ENCODE peak calls at places on chromosomes 11 and 22, in seven cellular contexts. C is H1, T is GM23248, A is hepatocyte, X is IMR-90, I is aorta, Z is HCT116. E is an unnamed sample. For H3K4me1 and H3K9me3, the result is how much of the 10 kb centered on the place peaks cover.

GRCh38 chr22:20258584-20259335 is 9.4 kb downstream of the RTN4R start:
- DNase-seq in C (no peak), T (no peak), A (no peak), X (no peak), I (no peak), Z (no peak), E (no peak)

GRCh38 chr22:37998543-37998942 is 14.2 kb upstream of the SOX10 start:
- DNase-seq in C (no peak), T (no peak), A (no peak), X (no peak), I (no peak), Z (no peak), E (no peak)

GRCh38 chr11:70036971-70037882 is 40.9 kb upstream of the ANO1 start:
- DNase-seq in C (peak), T (no peak), A (no peak), X (no peak), I (no peak), Z (no peak), E (no peak)

GRCh38 chr11:8058216-8058615 is 22.8 kb upstream of the TUB start:
- DNase-seq in C (peak), T (no peak), A (no peak), X (no peak), I (no peak), Z (no peak), E (no peak)

GRCh38 chr11:97732011-97732632 is 1288.6 kb upstream of the CNTN5 start:
- DNase-seq in C (no peak), T (no peak), A (peak), X (no peak), I (no peak), Z (no peak), E (no peak)

GRCh38 chr11:5684627-5685362 is at the start of gene TRIM5:
- DNase-seq in C (peak), T (peak), A (peak), X (peak), I (peak), Z (peak), E (peak)

GRCh38 chr11:85685131-85685819 is 720 bp downstream of the CCDC89 start:
- DNase-seq in C (no peak), T (peak), A (peak), X (peak), I (peak), Z (no peak), E (no peak)

GRCh38 chr11:47373876-47374820 is 4.2 kb downstream of the SPI1 start:
- DNase-seq in C (peak), T (peak), A (peak), X (peak), I (peak), Z (peak), E (peak)

GRCh38 chr22:50015451-50016307 is 3.1 kb upstream of the IL17REL start:
- DNase-seq in C (peak), T (no peak), A (peak), X (no peak), I (no peak), Z (no peak), E (no peak)

GRCh38 chr11:112227002-112227401 is 774 bp downstream of the PTS start:
- DNase-seq in C (no peak), T (peak), A (peak), X (peak), I (no peak), Z (no peak), E (no peak)

GRCh38 chr11:280762-281485 is 2.7 kb downstream of the NLRP6 start:
- DNase-seq in C (peak), T (peak), A (no peak), X (no peak), I (no peak), Z (no peak), E (peak)

GRCh38 chr22:20151276-20151588 is 377 bp upstream of the CCDC188 start:
- DNase-seq in C (no peak), T (no peak), A (no peak), X (no peak), I (no peak), Z (no peak), E (no peak)

GRCh38 chr22:50190182-50190951 is 4.7 kb downstream of the TRABD start:
- DNase-seq in C (peak), T (peak), A (peak), X (no peak), I (peak), Z (peak), E (peak)

GRCh38 chr11:46237248-46238077 is 40.0 kb upstream of the CREB3L1 start:
- DNase-seq in C (peak), T (peak), A (peak), X (peak), I (peak), Z (peak), E (peak)

GRCh38 chr11:72524711-72525110 is 90.4 kb upstream of the CLPB start:
- DNase-seq in C (no peak), T (peak), A (no peak), X (peak), I (no peak), Z (no peak), E (no peak)

GRCh38 chr11:113400631-113401230 is 13.2 kb downstream of the ANKK1 start:
- DNase-seq in C (no peak), T (no peak), A (no peak), X (no peak), I (no peak), Z (no peak), E (no peak)

GRCh38 chr22:45682069-45682468 is 10.4 kb downstream of the ATXN10 start:
- DNase-seq in C (no peak), T (no peak), A (no peak), X (no peak), I (no peak), Z (no peak), E (no peak)

GRCh38 chr11:15289718-15290117 is 175.0 kb downstream of the INSC start:
- DNase-seq in C (no peak), T (no peak), A (no peak), X (no peak), I (no peak), Z (no peak), E (no peak)

GRCh38 chr22:37449281-37449680 is 22.0 kb upstream of the ELFN2 start:
- DNase-seq in C (no peak), T (no peak), A (no peak), X (no peak), I (no peak), Z (no peak), E (no peak)

GRCh38 chr11:64181506-64182411 is 4.2 kb upstream of the STIP1 start:
- DNase-seq in C (peak), T (peak), A (peak), X (peak), I (peak), Z (peak), E (no peak)

GRCh38 chr11:130037881-130038601 is 31.7 kb upstream of the APLP2 start:
- DNase-seq in C (no peak), T (peak), A (no peak), X (no peak), I (no peak), Z (no peak), E (no peak)

GRCh38 chr11:59801160-59801706 is 9.3 kb downstream of the MRPL16 start:
- DNase-seq in C (no peak), T (no peak), A (no peak), X (no peak), I (no peak), Z (no peak), E (no peak)

GRCh38 chr11:93608280-93608862 is 53.1 kb upstream of the CEP295 start:
- DNase-seq in C (no peak), T (no peak), A (no peak), X (no peak), I (no peak), Z (no peak), E (no peak)

GRCh38 chr11:64410396-64410718 is 51.4 kb downstream of the RPS6KA4 start:
- DNase-seq in C (no peak), T (no peak), A (no peak), X (no peak), I (no peak), Z (no peak), E (no peak)

GRCh38 chr11:69216609-69217008 is 60.9 kb downstream of the SMIM38 start:
- DNase-seq in C (peak), T (peak), A (no peak), X (peak), I (no peak), Z (no peak), E (no peak)

GRCh38 chr22:23518381-23519187 is 61.5 kb downstream of the IGLL1 start:
- DNase-seq in C (no peak), T (no peak), A (no peak), X (no peak), I (no peak), Z (no peak), E (no peak)

GRCh38 chr22:33210129-33210784 is 152.1 kb upstream of the SYN3 start:
- DNase-seq in C (peak), T (peak), A (peak), X (peak), I (no peak), Z (no peak), E (no peak)

GRCh38 chr22:28741200-28741757 is 341 bp downstream of the CHEK2 start:
- DNase-seq in C (no peak), T (no peak), A (no peak), X (no peak), I (no peak), Z (no peak), E (no peak)

GRCh38 chr22:49789289-49790141 is 38.2 kb downstream of the BRD1 start:
- DNase-seq in C (no peak), T (peak), A (no peak), X (peak), I (peak), Z (no peak), E (peak)

GRCh38 chr11:6576471-6577373 is 26.7 kb downstream of the RRP8 start:
- DNase-seq in C (peak), T (peak), A (peak), X (peak), I (no peak), Z (no peak), E (no peak)

GRCh38 chr11:76459299-76459698 is 14.5 kb downstream of the EMSY start:
- DNase-seq in C (no peak), T (peak), A (no peak), X (no peak), I (no peak), Z (peak), E (no peak)

GRCh38 chr11:108606070-108606469 is 12.5 kb upstream of the EXPH5 start:
- DNase-seq in C (no peak), T (no peak), A (no peak), X (no peak), I (no peak), Z (no peak), E (no peak)

GRCh38 chr11:34904421-34904950 is 11.7 kb downstream of the APIP start:
- DNase-seq in C (no peak), T (no peak), A (no peak), X (no peak), I (no peak), Z (no peak), E (no peak)

GRCh38 chr22:24901448-24901847 is 45.0 kb downstream of the LHFPL7 start:
- DNase-seq in C (no peak), T (no peak), A (no peak), X (no peak), I (no peak), Z (no peak), E (no peak)

GRCh38 chr11:22304337-22304961 is 33.7 kb upstream of the SLC17A6 start:
- DNase-seq in C (no peak), T (peak), A (peak), X (peak), I (no peak), Z (peak), E (peak)

GRCh38 chr11:23789200-23789853 is 707.5 kb upstream of the LUZP2 start:
- DNase-seq in C (no peak), T (no peak), A (no peak), X (no peak), I (no peak), Z (no peak), E (no peak)

GRCh38 chr11:22778642-22779041 is 51.0 kb downstream of the SVIP start:
- DNase-seq in C (no peak), T (no peak), A (peak), X (no peak), I (no peak), Z (no peak), E (no peak)

GRCh38 chr11:35619754-35620640 is 1.7 kb downstream of the FJX1 start:
- DNase-seq in C (peak), T (no peak), A (peak), X (peak), I (no peak), Z (no peak), E (no peak)

GRCh38 chr11:85844439-85845051 is 10.6 kb upstream of the CCDC83 start:
- DNase-seq in C (no peak), T (peak), A (peak), X (peak), I (no peak), Z (peak), E (no peak)

GRCh38 chr11:12752868-12753267 is 78.6 kb downstream of the TEAD1 start:
- DNase-seq in C (no peak), T (no peak), A (no peak), X (no peak), I (no peak), Z (no peak), E (no peak)
- H3K4me1 ChIP-seq in C (under half), T (under half), A (under half), X (under half), I (under half), Z (under half), E (under half)

DNA sequence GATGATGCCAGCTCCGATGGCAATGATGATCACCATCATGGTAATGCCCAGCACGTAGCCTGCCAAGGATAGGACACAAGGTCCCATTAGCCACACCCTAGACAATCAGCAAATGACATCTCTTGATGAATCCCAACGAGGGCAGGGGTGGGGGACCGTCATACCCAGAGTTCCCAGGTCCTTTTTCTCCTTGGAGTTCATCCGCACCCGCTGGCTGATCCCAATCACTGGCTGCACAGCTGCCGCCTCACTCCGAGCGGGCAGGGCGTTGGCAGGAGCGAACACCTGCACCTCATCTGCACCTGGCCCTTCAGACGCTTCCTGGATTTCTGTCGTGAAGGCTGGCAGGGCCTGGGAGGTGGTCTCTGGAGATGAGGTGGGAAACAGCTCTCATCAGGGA is 3.0 kb downstream of the PIK3IP1 start:
- DNase-seq in C (no peak), T (no peak), A (no peak), X (no peak), I (no peak), Z (no peak), E (no peak)
- H3K27ac ChIP-seq in C (no peak), T (no peak), A (no peak), X (no peak), I (no peak), Z (no peak), E (peak)

GRCh38 chr11:2641623-2642022 is 58.2 kb downstream of the KCNQ1OT1 start:
- DNase-seq in C (no peak), T (no peak), A (no peak), X (no peak), I (no peak), Z (no peak), E (no peak)

GRCh38 chr11:2644844-2645778 is 54.7 kb downstream of the KCNQ1OT1 start:
- DNase-seq in C (no peak), T (no peak), A (no peak), X (no peak), I (no peak), Z (no peak), E (no peak)

GRCh38 chr11:2645779-2646118 is 54.0 kb downstream of the KCNQ1OT1 start:
- DNase-seq in C (no peak), T (no peak), A (no peak), X (no peak), I (no peak), Z (no peak), E (no peak)

GRCh38 chr11:2647167-2647566 is 52.6 kb downstream of the KCNQ1OT1 start:
- DNase-seq in C (no peak), T (no peak), A (no peak), X (no peak), I (no peak), Z (no peak), E (no peak)

GRCh38 chr11:2643746-2644145 is 56.0 kb downstream of the KCNQ1OT1 start:
- DNase-seq in C (no peak), T (no peak), A (no peak), X (no peak), I (no peak), Z (no peak), E (no peak)
- H3K9me3 ChIP-seq in C (half or more), T (under half), A (half or more), X (half or more), I (under half), Z (under half), E (under half)

DNA sequence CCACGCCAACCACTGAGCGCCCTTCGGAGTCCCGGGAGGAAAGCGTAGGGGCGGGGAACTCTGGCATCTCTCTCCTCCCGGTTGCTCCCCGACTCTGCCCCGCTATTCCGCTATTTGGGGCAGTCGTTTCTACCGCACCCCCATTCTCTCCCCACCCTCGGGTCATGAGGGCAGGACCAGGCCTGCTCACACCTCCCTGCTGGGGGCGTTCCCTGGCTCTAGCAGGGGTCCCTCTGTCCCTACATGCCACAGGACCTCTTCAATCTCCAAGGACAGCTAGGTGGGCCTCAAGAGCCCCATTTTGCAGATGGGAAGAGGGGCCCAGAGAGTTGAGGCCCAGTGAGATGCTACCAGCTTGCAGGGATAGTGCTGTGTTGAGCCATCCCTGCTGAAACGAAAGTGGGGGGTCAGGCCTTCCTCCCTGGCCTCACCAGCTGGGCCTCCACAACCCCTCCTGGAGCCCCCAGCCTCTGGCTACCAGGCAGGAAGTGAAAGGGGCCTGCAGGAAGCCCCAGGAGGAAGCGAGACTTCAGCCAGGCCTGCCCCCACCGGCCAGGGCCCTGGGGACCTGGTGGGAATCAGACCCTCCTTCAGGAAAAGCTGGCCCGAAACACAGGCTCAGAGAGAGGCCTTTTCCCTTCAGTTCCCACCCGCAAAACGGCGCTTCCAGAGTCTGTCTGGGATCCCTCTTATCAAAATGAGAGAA is 5.5 kb upstream of the SHISA8 start:
- DNase-seq in C (no peak), T (no peak), A (no peak), X (no peak), I (no peak), Z (no peak), E (no peak)
- H3K4me1 ChIP-seq in C (under half), T (under half), A (under half), X (under half), I (under half), Z (under half), E (under half)

DNA sequence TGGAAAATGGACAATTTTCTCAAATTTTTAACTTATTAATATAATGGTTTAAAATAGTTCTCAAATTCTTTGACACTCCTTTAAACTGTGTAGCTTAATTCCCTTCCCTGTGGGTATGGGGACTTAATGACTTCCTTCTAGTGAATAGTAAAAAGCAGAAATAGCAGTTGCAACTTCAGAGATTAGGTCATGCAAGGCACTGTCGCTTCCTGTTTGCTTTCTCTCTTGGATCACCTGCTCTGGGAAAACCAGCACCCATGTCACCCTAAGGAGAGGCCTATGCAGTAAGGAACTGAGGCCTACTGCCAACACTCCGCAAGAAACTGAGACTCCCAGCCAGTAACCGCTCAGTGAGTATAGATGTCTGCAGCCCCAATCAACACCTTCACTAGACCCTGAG is 5.5 kb upstream of the PANX3 start:
- DNase-seq in C (no peak), T (no peak), A (no peak), X (no peak), I (peak), Z (no peak), E (no peak)
- H3K27ac ChIP-seq in C (no peak), T (no peak), A (no peak), X (no peak), I (no peak), Z (no peak), E (no peak)

E was measured in CD4-positive, alpha-beta memory T cell.